ENCODE peak calls at places on chromosomes 4 and X, in four cellular contexts. One of them, this sample, is unnamed.

GRCh38 chr4:185219551-185220344 is 10.3 kb downstream of the SNX25 start:
- DNase-seq in central memory CD4-positive, alpha-beta T cell: no peak
- DNase-seq in A549: no peak
- DNase-seq in glomerular endothelial cell: no peak
- DNase-seq in this sample: no peak

GRCh38 chr4:118271788-118272187 is 81.0 kb downstream of the PRSS12 start:
- DNase-seq in A549: no peak
- DNase-seq in central memory CD4-positive, alpha-beta T cell: no peak
- DNase-seq in glomerular endothelial cell: no peak
- DNase-seq in this sample: no peak

GRCh38 chr4:3745886-3746656 is 20.1 kb upstream of the ADRA2C start:
- DNase-seq in central memory CD4-positive, alpha-beta T cell: no peak
- DNase-seq in glomerular endothelial cell: no peak
- DNase-seq in A549: peak
- DNase-seq in this sample: peak

GRCh38 chr4:2301221-2301642 is 39.3 kb upstream of the MXD4 start:
- DNase-seq in A549: no peak
- DNase-seq in central memory CD4-positive, alpha-beta T cell: no peak
- DNase-seq in glomerular endothelial cell: no peak
- DNase-seq in this sample: no peak

GRCh38 chr4:88738714-88739366 is 41.2 kb upstream of the NAP1L5 start:
- DNase-seq in A549: no peak
- DNase-seq in central memory CD4-positive, alpha-beta T cell: no peak
- DNase-seq in glomerular endothelial cell: no peak
- DNase-seq in this sample: no peak

GRCh38 chrX:50609796-50610195 is 139.2 kb upstream of the DGKK start:
- DNase-seq in A549: no peak
- DNase-seq in glomerular endothelial cell: no peak
- DNase-seq in central memory CD4-positive, alpha-beta T cell: no peak
- DNase-seq in this sample: no peak

GRCh38 chr4:122658818-122659295 is 38.0 kb upstream of the IL21 start:
- DNase-seq in A549: no peak
- DNase-seq in glomerular endothelial cell: no peak
- DNase-seq in central memory CD4-positive, alpha-beta T cell: no peak
- DNase-seq in this sample: no peak

GRCh38 chr4:24210332-24210902 is 320.6 kb upstream of the PPARGC1A start:
- DNase-seq in glomerular endothelial cell: no peak
- DNase-seq in A549: peak
- DNase-seq in central memory CD4-positive, alpha-beta T cell: no peak
- DNase-seq in this sample: no peak

GRCh38 chr4:183797041-183797444 is 108.1 kb upstream of the STOX2 start:
- DNase-seq in A549: peak
- DNase-seq in central memory CD4-positive, alpha-beta T cell: no peak
- DNase-seq in glomerular endothelial cell: no peak
- DNase-seq in this sample: peak

GRCh38 chr4:114041117-114041475 is 61.6 kb upstream of the ARSJ start:
- DNase-seq in A549: no peak
- DNase-seq in central memory CD4-positive, alpha-beta T cell: no peak
- DNase-seq in glomerular endothelial cell: no peak
- DNase-seq in this sample: no peak

GRCh38 chrX:107450823-107451509 is 1.5 kb downstream of the FRMPD3 start:
- DNase-seq in glomerular endothelial cell: no peak
- DNase-seq in central memory CD4-positive, alpha-beta T cell: no peak
- DNase-seq in A549: peak
- DNase-seq in this sample: no peak

GRCh38 chr4:12692815-12693214 is 791.3 kb downstream of the RAB28 start:
- DNase-seq in central memory CD4-positive, alpha-beta T cell: no peak
- DNase-seq in glomerular endothelial cell: no peak
- DNase-seq in A549: no peak
- DNase-seq in this sample: no peak

GRCh38 chr4:124907881-124908280 is 195.3 kb upstream of the ANKRD50 start:
- DNase-seq in glomerular endothelial cell: no peak
- DNase-seq in central memory CD4-positive, alpha-beta T cell: no peak
- DNase-seq in A549: no peak
- DNase-seq in this sample: no peak

GRCh38 chr4:106017975-106018374 is 122.7 kb downstream of the NPNT start:
- DNase-seq in A549: no peak
- DNase-seq in central memory CD4-positive, alpha-beta T cell: no peak
- DNase-seq in glomerular endothelial cell: no peak
- DNase-seq in this sample: no peak

GRCh38 chr4:113602829-113603228 is 158.7 kb downstream of the CAMK2D start:
- DNase-seq in central memory CD4-positive, alpha-beta T cell: no peak
- DNase-seq in A549: no peak
- DNase-seq in glomerular endothelial cell: no peak
- DNase-seq in this sample: no peak

GRCh38 chr4:80005863-80006262 is 67.2 kb downstream of the ANTXR2 start:
- DNase-seq in central memory CD4-positive, alpha-beta T cell: no peak
- DNase-seq in A549: no peak
- DNase-seq in glomerular endothelial cell: no peak
- DNase-seq in this sample: no peak

GRCh38 chr4:38189445-38189844 is 229.2 kb downstream of the PTTG2 start:
- DNase-seq in A549: peak
- DNase-seq in glomerular endothelial cell: no peak
- DNase-seq in central memory CD4-positive, alpha-beta T cell: no peak
- DNase-seq in this sample: peak